ENCODE peak calls at places on chromosomes 16 and 17, in ten cellular contexts. One of them, this sample, is unnamed.

GRCh38 chr16:58494981-58495860 is 4.7 kb upstream of the NDRG4 start:
- DNase-seq in activated naive CD4-positive, alpha-beta T cell: no peak
- DNase-seq in astrocyte of the cerebellum: peak; percentile 98
- DNase-seq in stimulated activated CD4-positive, alpha-beta T cell treated with anti-CD3 and anti-CD28 coated beads, Interleukin-1b, Interleukin-23, amount 100 ng/mL, for 24 hours: no peak
- DNase-seq in ELR: peak; percentile 97
- DNase-seq in dorsolateral prefrontal cortex: peak; percentile 89
- DNase-seq in suprapubic skin: no peak
- DNase-seq in BJ: peak; percentile 75
- DNase-seq in foreskin fibroblast: peak; percentile 89
- DNase-seq in endothelial cell: peak; percentile 76
- DNase-seq in this sample: no peak

GRCh38 chr16:84911490-84912216 is 91.9 kb downstream of the CRISPLD2 start:
- DNase-seq in astrocyte of the cerebellum: no peak
- DNase-seq in ELR: no peak
- DNase-seq in dorsolateral prefrontal cortex: no peak
- DNase-seq in stimulated activated CD4-positive, alpha-beta T cell treated with anti-CD3 and anti-CD28 coated beads, Interleukin-1b, Interleukin-23, amount 100 ng/mL, for 24 hours: no peak
- DNase-seq in activated naive CD4-positive, alpha-beta T cell: no peak
- DNase-seq in suprapubic skin: no peak
- DNase-seq in foreskin fibroblast: no peak
- DNase-seq in BJ: no peak
- DNase-seq in endothelial cell: no peak
- DNase-seq in this sample: no peak

GRCh38 chr16:49859139-49859947 is 3.4 kb upstream of the ZNF423 start:
- DNase-seq in ELR: no peak
- DNase-seq in astrocyte of the cerebellum: no peak
- DNase-seq in endothelial cell: peak; percentile 42
- DNase-seq in BJ: no peak
- DNase-seq in stimulated activated CD4-positive, alpha-beta T cell treated with anti-CD3 and anti-CD28 coated beads, Interleukin-1b, Interleukin-23, amount 100 ng/mL, for 24 hours: no peak
- DNase-seq in suprapubic skin: peak; percentile 85
- DNase-seq in dorsolateral prefrontal cortex: no peak
- DNase-seq in activated naive CD4-positive, alpha-beta T cell: no peak
- DNase-seq in foreskin fibroblast: peak; percentile 8
- DNase-seq in this sample: no peak

GRCh38 chr16:8959921-8960787 is 3.6 kb downstream of the USP7 start:
- DNase-seq in astrocyte of the cerebellum: no peak
- DNase-seq in BJ: no peak
- DNase-seq in ELR: peak; percentile 43
- DNase-seq in dorsolateral prefrontal cortex: no peak
- DNase-seq in stimulated activated CD4-positive, alpha-beta T cell treated with anti-CD3 and anti-CD28 coated beads, Interleukin-1b, Interleukin-23, amount 100 ng/mL, for 24 hours: no peak
- DNase-seq in suprapubic skin: no peak
- DNase-seq in foreskin fibroblast: no peak
- DNase-seq in endothelial cell: no peak
- DNase-seq in activated naive CD4-positive, alpha-beta T cell: no peak
- DNase-seq in this sample: no peak

GRCh38 chr16:19223235-19223847 is 55.3 kb downstream of the SYT17 start:
- DNase-seq in BJ: no peak
- DNase-seq in stimulated activated CD4-positive, alpha-beta T cell treated with anti-CD3 and anti-CD28 coated beads, Interleukin-1b, Interleukin-23, amount 100 ng/mL, for 24 hours: peak; percentile 6
- DNase-seq in endothelial cell: peak; percentile 49
- DNase-seq in ELR: peak; percentile 42
- DNase-seq in astrocyte of the cerebellum: no peak
- DNase-seq in foreskin fibroblast: no peak
- DNase-seq in activated naive CD4-positive, alpha-beta T cell: no peak
- DNase-seq in suprapubic skin: no peak
- DNase-seq in dorsolateral prefrontal cortex: no peak
- DNase-seq in this sample: no peak

GRCh38 chr17:42673266-42673884 is 3.4 kb downstream of the PLEKHH3 start:
- DNase-seq in stimulated activated CD4-positive, alpha-beta T cell treated with anti-CD3 and anti-CD28 coated beads, Interleukin-1b, Interleukin-23, amount 100 ng/mL, for 24 hours: no peak
- DNase-seq in suprapubic skin: no peak
- DNase-seq in dorsolateral prefrontal cortex: no peak
- DNase-seq in ELR: no peak
- DNase-seq in astrocyte of the cerebellum: no peak
- DNase-seq in activated naive CD4-positive, alpha-beta T cell: no peak
- DNase-seq in endothelial cell: no peak
- DNase-seq in BJ: no peak
- DNase-seq in foreskin fibroblast: no peak
- DNase-seq in this sample: no peak

GRCh38 chr16:58128721-58129096 is 472 bp downstream of the CFAP20 start:
- DNase-seq in ELR: peak; percentile 38
- DNase-seq in stimulated activated CD4-positive, alpha-beta T cell treated with anti-CD3 and anti-CD28 coated beads, Interleukin-1b, Interleukin-23, amount 100 ng/mL, for 24 hours: no peak
- DNase-seq in suprapubic skin: no peak
- DNase-seq in dorsolateral prefrontal cortex: no peak
- DNase-seq in astrocyte of the cerebellum: no peak
- DNase-seq in BJ: no peak
- DNase-seq in foreskin fibroblast: no peak
- DNase-seq in endothelial cell: peak; percentile 34
- DNase-seq in activated naive CD4-positive, alpha-beta T cell: no peak
- DNase-seq in this sample: no peak

GRCh38 chr16:19284207-19284606 is 1.3 kb upstream of the CLEC19A start:
- DNase-seq in stimulated activated CD4-positive, alpha-beta T cell treated with anti-CD3 and anti-CD28 coated beads, Interleukin-1b, Interleukin-23, amount 100 ng/mL, for 24 hours: no peak
- DNase-seq in ELR: peak; percentile 18
- DNase-seq in activated naive CD4-positive, alpha-beta T cell: no peak
- DNase-seq in BJ: no peak
- DNase-seq in suprapubic skin: no peak
- DNase-seq in endothelial cell: no peak
- DNase-seq in astrocyte of the cerebellum: no peak
- DNase-seq in foreskin fibroblast: peak; percentile 2
- DNase-seq in dorsolateral prefrontal cortex: peak; percentile 91
- DNase-seq in this sample: no peak

GRCh38 chr17:27654654-27655524 is 23.9 kb downstream of the LGALS9 start:
- DNase-seq in stimulated activated CD4-positive, alpha-beta T cell treated with anti-CD3 and anti-CD28 coated beads, Interleukin-1b, Interleukin-23, amount 100 ng/mL, for 24 hours: peak; percentile 59
- DNase-seq in activated naive CD4-positive, alpha-beta T cell: peak; percentile 40
- DNase-seq in BJ: no peak
- DNase-seq in suprapubic skin: no peak
- DNase-seq in foreskin fibroblast: peak; percentile 33
- DNase-seq in ELR: peak; percentile 81
- DNase-seq in endothelial cell: peak; percentile 87
- DNase-seq in dorsolateral prefrontal cortex: peak; percentile 62
- DNase-seq in astrocyte of the cerebellum: peak; percentile 27
- DNase-seq in this sample: no peak

GRCh38 chr17:76492250-76492988 is 8.8 kb downstream of the RHBDF2 start:
- DNase-seq in stimulated activated CD4-positive, alpha-beta T cell treated with anti-CD3 and anti-CD28 coated beads, Interleukin-1b, Interleukin-23, amount 100 ng/mL, for 24 hours: no peak
- DNase-seq in dorsolateral prefrontal cortex: no peak
- DNase-seq in astrocyte of the cerebellum: no peak
- DNase-seq in endothelial cell: no peak
- DNase-seq in foreskin fibroblast: no peak
- DNase-seq in suprapubic skin: no peak
- DNase-seq in BJ: no peak
- DNase-seq in activated naive CD4-positive, alpha-beta T cell: no peak
- DNase-seq in ELR: no peak
- DNase-seq in this sample: no peak

GRCh38 chr17:50482516-50482915 is 3.9 kb downstream of the RSAD1 start:
- DNase-seq in dorsolateral prefrontal cortex: peak; percentile 94
- DNase-seq in astrocyte of the cerebellum: peak; percentile 96
- DNase-seq in endothelial cell: peak; percentile 88
- DNase-seq in suprapubic skin: peak; percentile 97
- DNase-seq in ELR: peak; percentile 99
- DNase-seq in stimulated activated CD4-positive, alpha-beta T cell treated with anti-CD3 and anti-CD28 coated beads, Interleukin-1b, Interleukin-23, amount 100 ng/mL, for 24 hours: peak; percentile 50
- DNase-seq in BJ: peak; percentile 80
- DNase-seq in foreskin fibroblast: peak; percentile 95
- DNase-seq in activated naive CD4-positive, alpha-beta T cell: peak; percentile 37
- DNase-seq in this sample: no peak

GRCh38 chr16:31190818-31191444 is 11.0 kb downstream of the FUS start:
- DNase-seq in astrocyte of the cerebellum: no peak
- DNase-seq in endothelial cell: no peak
- DNase-seq in foreskin fibroblast: no peak
- DNase-seq in BJ: no peak
- DNase-seq in dorsolateral prefrontal cortex: no peak
- DNase-seq in suprapubic skin: no peak
- DNase-seq in ELR: no peak
- DNase-seq in stimulated activated CD4-positive, alpha-beta T cell treated with anti-CD3 and anti-CD28 coated beads, Interleukin-1b, Interleukin-23, amount 100 ng/mL, for 24 hours: no peak
- DNase-seq in activated naive CD4-positive, alpha-beta T cell: no peak
- DNase-seq in this sample: no peak

GRCh38 chr16:87700406-87701065 is 65.2 kb downstream of the KLHDC4 start:
- DNase-seq in BJ: no peak
- DNase-seq in stimulated activated CD4-positive, alpha-beta T cell treated with anti-CD3 and anti-CD28 coated beads, Interleukin-1b, Interleukin-23, amount 100 ng/mL, for 24 hours: no peak
- DNase-seq in activated naive CD4-positive, alpha-beta T cell: no peak
- DNase-seq in astrocyte of the cerebellum: no peak
- DNase-seq in ELR: no peak
- DNase-seq in endothelial cell: no peak
- DNase-seq in dorsolateral prefrontal cortex: no peak
- DNase-seq in foreskin fibroblast: no peak
- DNase-seq in suprapubic skin: no peak
- DNase-seq in this sample: no peak

GRCh38 chr17:65103896-65104295 is 33.3 kb upstream of the RGS9 start:
- DNase-seq in endothelial cell: no peak
- DNase-seq in dorsolateral prefrontal cortex: no peak
- DNase-seq in activated naive CD4-positive, alpha-beta T cell: no peak
- DNase-seq in BJ: no peak
- DNase-seq in foreskin fibroblast: no peak
- DNase-seq in stimulated activated CD4-positive, alpha-beta T cell treated with anti-CD3 and anti-CD28 coated beads, Interleukin-1b, Interleukin-23, amount 100 ng/mL, for 24 hours: no peak
- DNase-seq in suprapubic skin: no peak
- DNase-seq in astrocyte of the cerebellum: peak; percentile 50
- DNase-seq in ELR: peak; percentile 87
- DNase-seq in this sample: no peak

GRCh38 chr16:68234188-68235104 is 1.5 kb downstream of the ESRP2 start:
- DNase-seq in endothelial cell: no peak
- DNase-seq in suprapubic skin: peak; percentile 83
- DNase-seq in ELR: no peak
- DNase-seq in BJ: no peak
- DNase-seq in astrocyte of the cerebellum: no peak
- DNase-seq in activated naive CD4-positive, alpha-beta T cell: no peak
- DNase-seq in foreskin fibroblast: no peak
- DNase-seq in dorsolateral prefrontal cortex: peak; percentile 26
- DNase-seq in stimulated activated CD4-positive, alpha-beta T cell treated with anti-CD3 and anti-CD28 coated beads, Interleukin-1b, Interleukin-23, amount 100 ng/mL, for 24 hours: no peak
- DNase-seq in this sample: no peak

GRCh38 chr17:18219016-18219415 is 6.4 kb upstream of the LLGL1 start:
- DNase-seq in endothelial cell: no peak
- DNase-seq in ELR: peak; percentile 48
- DNase-seq in astrocyte of the cerebellum: peak; percentile 55
- DNase-seq in foreskin fibroblast: peak; percentile 50
- DNase-seq in BJ: no peak
- DNase-seq in activated naive CD4-positive, alpha-beta T cell: no peak
- DNase-seq in stimulated activated CD4-positive, alpha-beta T cell treated with anti-CD3 and anti-CD28 coated beads, Interleukin-1b, Interleukin-23, amount 100 ng/mL, for 24 hours: no peak
- DNase-seq in suprapubic skin: no peak
- DNase-seq in dorsolateral prefrontal cortex: no peak
- DNase-seq in this sample: no peak

GRCh38 chr16:25187491-25187795 is 29.3 kb upstream of the AQP8 start:
- DNase-seq in foreskin fibroblast: no peak
- DNase-seq in stimulated activated CD4-positive, alpha-beta T cell treated with anti-CD3 and anti-CD28 coated beads, Interleukin-1b, Interleukin-23, amount 100 ng/mL, for 24 hours: no peak
- DNase-seq in suprapubic skin: peak; percentile 4
- DNase-seq in activated naive CD4-positive, alpha-beta T cell: no peak
- DNase-seq in astrocyte of the cerebellum: no peak
- DNase-seq in ELR: no peak
- DNase-seq in endothelial cell: no peak
- DNase-seq in BJ: no peak
- DNase-seq in dorsolateral prefrontal cortex: no peak
- DNase-seq in this sample: no peak

GRCh38 chr17:59451706-59452105 is 113.7 kb upstream of the DHX40 start:
- DNase-seq in ELR: peak; percentile 93
- DNase-seq in foreskin fibroblast: peak; percentile 71
- DNase-seq in suprapubic skin: no peak
- DNase-seq in endothelial cell: no peak
- DNase-seq in activated naive CD4-positive, alpha-beta T cell: no peak
- DNase-seq in dorsolateral prefrontal cortex: no peak
- DNase-seq in BJ: no peak
- DNase-seq in stimulated activated CD4-positive, alpha-beta T cell treated with anti-CD3 and anti-CD28 coated beads, Interleukin-1b, Interleukin-23, amount 100 ng/mL, for 24 hours: no peak
- DNase-seq in astrocyte of the cerebellum: no peak
- DNase-seq in this sample: no peak

GRCh38 chr17:69336580-69336979 is 9.6 kb upstream of the ABCA5 start:
- DNase-seq in dorsolateral prefrontal cortex: no peak
- DNase-seq in BJ: no peak
- DNase-seq in stimulated activated CD4-positive, alpha-beta T cell treated with anti-CD3 and anti-CD28 coated beads, Interleukin-1b, Interleukin-23, amount 100 ng/mL, for 24 hours: no peak
- DNase-seq in suprapubic skin: no peak
- DNase-seq in astrocyte of the cerebellum: no peak
- DNase-seq in ELR: no peak
- DNase-seq in activated naive CD4-positive, alpha-beta T cell: no peak
- DNase-seq in foreskin fibroblast: no peak
- DNase-seq in endothelial cell: no peak
- DNase-seq in this sample: no peak

GRCh38 chr17:72465191-72466024 is 344.6 kb downstream of the SOX9 start:
- DNase-seq in astrocyte of the cerebellum: no peak
- DNase-seq in ELR: peak; percentile 100
- DNase-seq in dorsolateral prefrontal cortex: no peak
- DNase-seq in foreskin fibroblast: peak; percentile 90
- DNase-seq in suprapubic skin: no peak
- DNase-seq in activated naive CD4-positive, alpha-beta T cell: no peak
- DNase-seq in stimulated activated CD4-positive, alpha-beta T cell treated with anti-CD3 and anti-CD28 coated beads, Interleukin-1b, Interleukin-23, amount 100 ng/mL, for 24 hours: no peak
- DNase-seq in BJ: peak; percentile 84
- DNase-seq in endothelial cell: no peak
- DNase-seq in this sample: no peak

GRCh38 chr16:2767891-2768290 is 9.2 kb downstream of the ELOB start:
- DNase-seq in ELR: peak; percentile 38
- DNase-seq in endothelial cell: no peak
- DNase-seq in astrocyte of the cerebellum: no peak
- DNase-seq in activated naive CD4-positive, alpha-beta T cell: no peak
- DNase-seq in stimulated activated CD4-positive, alpha-beta T cell treated with anti-CD3 and anti-CD28 coated beads, Interleukin-1b, Interleukin-23, amount 100 ng/mL, for 24 hours: no peak
- DNase-seq in BJ: no peak
- DNase-seq in foreskin fibroblast: no peak
- DNase-seq in dorsolateral prefrontal cortex: no peak
- DNase-seq in suprapubic skin: no peak
- DNase-seq in this sample: no peak

GRCh38 chr16:58025351-58026138 is at the start of gene MMP15:
- DNase-seq in ELR: peak; percentile 65
- DNase-seq in stimulated activated CD4-positive, alpha-beta T cell treated with anti-CD3 and anti-CD28 coated beads, Interleukin-1b, Interleukin-23, amount 100 ng/mL, for 24 hours: peak; percentile 48
- DNase-seq in BJ: no peak
- DNase-seq in activated naive CD4-positive, alpha-beta T cell: peak; percentile 21
- DNase-seq in suprapubic skin: no peak
- DNase-seq in foreskin fibroblast: peak; percentile 62
- DNase-seq in endothelial cell: peak; percentile 80
- DNase-seq in astrocyte of the cerebellum: no peak
- DNase-seq in dorsolateral prefrontal cortex: no peak
- DNase-seq in this sample: peak; percentile 27

GRCh38 chr16:87970206-87970605 is 19.0 kb downstream of the BANP start:
- DNase-seq in activated naive CD4-positive, alpha-beta T cell: no peak
- DNase-seq in astrocyte of the cerebellum: peak; percentile 86
- DNase-seq in foreskin fibroblast: no peak
- DNase-seq in dorsolateral prefrontal cortex: no peak
- DNase-seq in endothelial cell: no peak
- DNase-seq in BJ: no peak
- DNase-seq in ELR: no peak
- DNase-seq in stimulated activated CD4-positive, alpha-beta T cell treated with anti-CD3 and anti-CD28 coated beads, Interleukin-1b, Interleukin-23, amount 100 ng/mL, for 24 hours: no peak
- DNase-seq in suprapubic skin: no peak
- DNase-seq in this sample: no peak

GRCh38 chr16:67349172-67349571 is 22.6 kb downstream of the LRRC36 start:
- DNase-seq in dorsolateral prefrontal cortex: no peak
- DNase-seq in stimulated activated CD4-positive, alpha-beta T cell treated with anti-CD3 and anti-CD28 coated beads, Interleukin-1b, Interleukin-23, amount 100 ng/mL, for 24 hours: no peak
- DNase-seq in foreskin fibroblast: no peak
- DNase-seq in suprapubic skin: no peak
- DNase-seq in astrocyte of the cerebellum: peak; percentile 3
- DNase-seq in endothelial cell: no peak
- DNase-seq in activated naive CD4-positive, alpha-beta T cell: no peak
- DNase-seq in BJ: no peak
- DNase-seq in ELR: peak; percentile 81
- DNase-seq in this sample: no peak

GRCh38 chr17:29078183-29079045 is 35.5 kb downstream of the PIPOX start:
- DNase-seq in BJ: no peak
- DNase-seq in astrocyte of the cerebellum: no peak
- DNase-seq in suprapubic skin: no peak
- DNase-seq in stimulated activated CD4-positive, alpha-beta T cell treated with anti-CD3 and anti-CD28 coated beads, Interleukin-1b, Interleukin-23, amount 100 ng/mL, for 24 hours: no peak
- DNase-seq in foreskin fibroblast: no peak
- DNase-seq in ELR: no peak
- DNase-seq in activated naive CD4-positive, alpha-beta T cell: no peak
- DNase-seq in endothelial cell: no peak
- DNase-seq in dorsolateral prefrontal cortex: peak; percentile 45
- DNase-seq in this sample: no peak

GRCh38 chr17:17117923-17118322 is 75.7 kb downstream of the MPRIP start:
- DNase-seq in stimulated activated CD4-positive, alpha-beta T cell treated with anti-CD3 and anti-CD28 coated beads, Interleukin-1b, Interleukin-23, amount 100 ng/mL, for 24 hours: no peak
- DNase-seq in dorsolateral prefrontal cortex: no peak
- DNase-seq in astrocyte of the cerebellum: no peak
- DNase-seq in foreskin fibroblast: no peak
- DNase-seq in suprapubic skin: no peak
- DNase-seq in ELR: no peak
- DNase-seq in BJ: no peak
- DNase-seq in endothelial cell: no peak
- DNase-seq in activated naive CD4-positive, alpha-beta T cell: no peak
- DNase-seq in this sample: no peak

This sample was measured in cortex of kidney.